ENCODE peak calls at places on chromosomes 7 and 10, in ten cellular contexts. S, W, P, F, D, A, H, N, O and X are unnamed samples.

GRCh38 chr7:24668922-24669635 is 88.2 kb downstream of the GSDME start:
- DNase-seq in S (no peak), F (no peak), A (peak), P (peak), O (peak), W (no peak), N (no peak), D (no peak), H (no peak), X (no peak)

GRCh38 chr7:40880581-40880980 is 745.8 kb downstream of the SUGCT start:
- DNase-seq in N (no peak), S (no peak), D (no peak), W (no peak), F (no peak), P (no peak), H (no peak), O (no peak), A (no peak), X (no peak)

GRCh38 chr10:120574986-120575385 is 118.0 kb downstream of the PLPP4 start:
- DNase-seq in H (no peak), O (no peak), N (no peak), D (no peak), W (no peak), S (no peak), A (no peak), P (no peak), F (no peak), X (no peak)

GRCh38 chr10:95242581-95243317 is 48.1 kb downstream of the PDLIM1 start:
- DNase-seq in H (no peak), W (peak), F (peak), S (peak), N (no peak), P (no peak), D (peak), A (no peak), O (peak), X (no peak)

GRCh38 chr10:110387983-110388681 is 83.4 kb upstream of the SMNDC1 start:
- DNase-seq in D (no peak), N (no peak), H (no peak), A (no peak), W (no peak), P (no peak), S (no peak), F (no peak), O (no peak), X (peak)

GRCh38 chr7:5382281-5383041 is 41.2 kb downstream of the TNRC18 start:
- DNase-seq in A (no peak), N (no peak), P (no peak), F (no peak), W (no peak), S (peak), H (peak), O (peak), D (peak), X (no peak)

GRCh38 chr7:55964261-55964801 is at the start of gene NIPSNAP2:
- DNase-seq in W (peak), S (no peak), N (peak), A (no peak), D (peak), F (peak), P (peak), O (peak), H (no peak), X (no peak)

GRCh38 chr7:5139998-5140397 is 50.0 kb upstream of the WIPI2 start:
- DNase-seq in S (peak), A (no peak), D (peak), H (no peak), F (no peak), P (no peak), W (peak), O (no peak), N (no peak), X (peak)

GRCh38 chr10:115947104-115947503 is 325.9 kb downstream of the GFRA1 start:
- DNase-seq in D (no peak), P (no peak), S (peak), W (no peak), O (peak), F (no peak), H (no peak), A (no peak), N (no peak), X (no peak)

GRCh38 chr10:70905071-70906021 is 17.0 kb upstream of the PCBD1 start:
- DNase-seq in N (no peak), P (no peak), S (no peak), D (no peak), O (no peak), W (no peak), A (no peak), F (no peak), H (no peak), X (no peak)

GRCh38 chr7:66768865-66769832 is 28.6 kb downstream of the RABGEF1 start:
- DNase-seq in F (peak), O (no peak), W (no peak), D (no peak), A (no peak), P (no peak), H (no peak), N (no peak), S (no peak), X (no peak)

GRCh38 chr7:35804571-35804970 is 3.7 kb downstream of the SEPTIN7 start:
- DNase-seq in S (no peak), A (no peak), H (no peak), N (no peak), F (no peak), P (no peak), D (no peak), O (no peak), W (no peak), X (no peak)

GRCh38 chr7:111744501-111745155 is 182.3 kb upstream of the IMMP2L start:
- DNase-seq in H (no peak), W (no peak), P (no peak), A (no peak), N (no peak), O (peak), D (no peak), F (no peak), S (peak), X (no peak)

GRCh38 chr10:107692072-107692471 is 527.6 kb upstream of the SORCS1 start:
- DNase-seq in O (no peak), D (no peak), W (no peak), H (no peak), P (no peak), F (peak), A (no peak), S (no peak), N (no peak), X (no peak)

GRCh38 chr7:155346285-155346684 is 48.6 kb downstream of the INSIG1 start:
- DNase-seq in W (no peak), S (no peak), D (no peak), A (no peak), P (no peak), O (no peak), H (no peak), F (no peak), N (no peak), X (no peak)

GRCh38 chr10:91511549-91512330 is 101.6 kb downstream of the HECTD2 start:
- DNase-seq in O (peak), A (peak), F (no peak), W (no peak), N (no peak), D (no peak), S (peak), H (no peak), P (peak), X (no peak)

GRCh38 chr10:44948713-44949112 is 10.9 kb upstream of the RASSF4 start:
- DNase-seq in A (no peak), H (no peak), P (no peak), D (no peak), W (no peak), F (peak), S (no peak), N (no peak), O (no peak), X (no peak)

GRCh38 chr10:98098247-98098646 is 36.2 kb upstream of the R3HCC1L start:
- DNase-seq in N (no peak), D (no peak), S (no peak), P (no peak), A (no peak), H (no peak), O (no peak), F (no peak), W (no peak), X (no peak)

GRCh38 chr10:56091872-56092271 is 269.2 kb downstream of the ZWINT start:
- DNase-seq in D (no peak), A (no peak), H (no peak), O (no peak), W (no peak), S (no peak), N (no peak), F (peak), P (no peak), X (no peak)

GRCh38 chr7:104225441-104225840 is 17.6 kb upstream of the ORC5 start:
- DNase-seq in D (no peak), H (no peak), O (no peak), F (no peak), W (no peak), S (no peak), N (no peak), P (no peak), A (no peak), X (no peak)

GRCh38 chr10:98295907-98296306 is 27.9 kb upstream of the LOXL4 start:
- DNase-seq in F (peak), A (no peak), S (peak), P (no peak), W (peak), O (peak), D (no peak), H (no peak), N (no peak), X (no peak)

GRCh38 chr7:29854257-29854938 is 48.1 kb downstream of the WIPF3 start:
- DNase-seq in D (no peak), O (no peak), N (no peak), W (peak), P (no peak), H (no peak), S (peak), A (no peak), F (peak), X (no peak)

GRCh38 chr7:99469381-99470065 is 3.2 kb upstream of the ZNF789 start:
- DNase-seq in O (no peak), A (no peak), D (no peak), N (no peak), P (no peak), W (no peak), H (no peak), S (no peak), F (no peak), X (no peak)

GRCh38 chr7:73682745-73683055 is 553 bp downstream of the DNAJC30 start:
- DNase-seq in A (no peak), N (no peak), S (no peak), F (no peak), O (no peak), P (no peak), D (no peak), W (no peak), H (no peak), X (no peak)

GRCh38 chr7:39609084-39609461 is 14.3 kb upstream of the RALA start:
- DNase-seq in P (no peak), N (no peak), A (no peak), W (no peak), F (no peak), D (no peak), H (no peak), S (peak), O (peak), X (no peak)